ENCODE peak calls at places on chromosomes 2 and 18, in four cellular contexts. One of them, this sample, is unnamed.

GRCh38 chr2:131042161-131042775 is 51.0 kb downstream of the FAM168B start:
- DNase-seq in head of caudate nucleus: peak
- DNase-seq in activated CD4-positive, CD25-positive, alpha-beta regulatory T cell treated with anti-CD3 and anti-CD28 coated beads, Interleukin-2, amount 50 U/mL, for 72 hours: no peak
- DNase-seq in germinal center: no peak
- DNase-seq in this sample: peak

GRCh38 chr18:8706981-8707940 is 1.9 kb downstream of the MTCL1 start:
- DNase-seq in head of caudate nucleus: peak
- DNase-seq in activated CD4-positive, CD25-positive, alpha-beta regulatory T cell treated with anti-CD3 and anti-CD28 coated beads, Interleukin-2, amount 50 U/mL, for 72 hours: peak
- DNase-seq in germinal center: peak
- DNase-seq in this sample: peak

GRCh38 chr2:12819098-12819465 is 102.3 kb downstream of the TRIB2 start:
- DNase-seq in head of caudate nucleus: no peak
- DNase-seq in activated CD4-positive, CD25-positive, alpha-beta regulatory T cell treated with anti-CD3 and anti-CD28 coated beads, Interleukin-2, amount 50 U/mL, for 72 hours: no peak
- DNase-seq in germinal center: no peak
- DNase-seq in this sample: no peak

GRCh38 chr2:84613082-84613481 is 96.8 kb downstream of the DNAH6 start:
- DNase-seq in head of caudate nucleus: no peak
- DNase-seq in activated CD4-positive, CD25-positive, alpha-beta regulatory T cell treated with anti-CD3 and anti-CD28 coated beads, Interleukin-2, amount 50 U/mL, for 72 hours: no peak
- DNase-seq in germinal center: no peak
- DNase-seq in this sample: no peak

GRCh38 chr2:33497177-33497787 is 20.8 kb downstream of the RASGRP3 start:
- DNase-seq in head of caudate nucleus: no peak
- DNase-seq in activated CD4-positive, CD25-positive, alpha-beta regulatory T cell treated with anti-CD3 and anti-CD28 coated beads, Interleukin-2, amount 50 U/mL, for 72 hours: no peak
- DNase-seq in germinal center: no peak
- DNase-seq in this sample: no peak

GRCh38 chr18:44325903-44326650 is 354.6 kb upstream of the SETBP1 start:
- DNase-seq in head of caudate nucleus: no peak
- DNase-seq in activated CD4-positive, CD25-positive, alpha-beta regulatory T cell treated with anti-CD3 and anti-CD28 coated beads, Interleukin-2, amount 50 U/mL, for 72 hours: no peak
- DNase-seq in germinal center: peak
- DNase-seq in this sample: peak

GRCh38 chr2:173146590-173146989 is 70.9 kb downstream of the MAP3K20 start:
- DNase-seq in head of caudate nucleus: no peak
- DNase-seq in activated CD4-positive, CD25-positive, alpha-beta regulatory T cell treated with anti-CD3 and anti-CD28 coated beads, Interleukin-2, amount 50 U/mL, for 72 hours: no peak
- DNase-seq in germinal center: no peak
- DNase-seq in this sample: no peak

GRCh38 chr2:48753228-48753627 is 2.3 kb downstream of the LHCGR start:
- DNase-seq in head of caudate nucleus: no peak
- DNase-seq in activated CD4-positive, CD25-positive, alpha-beta regulatory T cell treated with anti-CD3 and anti-CD28 coated beads, Interleukin-2, amount 50 U/mL, for 72 hours: no peak
- DNase-seq in germinal center: no peak
- DNase-seq in this sample: no peak

GRCh38 chr18:2274613-2275012 is 296.7 kb downstream of the METTL4 start:
- DNase-seq in head of caudate nucleus: no peak
- DNase-seq in activated CD4-positive, CD25-positive, alpha-beta regulatory T cell treated with anti-CD3 and anti-CD28 coated beads, Interleukin-2, amount 50 U/mL, for 72 hours: no peak
- DNase-seq in germinal center: no peak
- DNase-seq in this sample: no peak

GRCh38 chr2:235724964-235725603 is 231.2 kb downstream of the AGAP1 start:
- DNase-seq in head of caudate nucleus: peak
- DNase-seq in activated CD4-positive, CD25-positive, alpha-beta regulatory T cell treated with anti-CD3 and anti-CD28 coated beads, Interleukin-2, amount 50 U/mL, for 72 hours: no peak
- DNase-seq in germinal center: no peak
- DNase-seq in this sample: peak

GRCh38 chr2:120384486-120385354 is 38.8 kb downstream of the INHBB start:
- DNase-seq in head of caudate nucleus: no peak
- DNase-seq in activated CD4-positive, CD25-positive, alpha-beta regulatory T cell treated with anti-CD3 and anti-CD28 coated beads, Interleukin-2, amount 50 U/mL, for 72 hours: no peak
- DNase-seq in germinal center: no peak
- DNase-seq in this sample: no peak

This sample was measured in putamen.